ENCODE peak calls at places on chromosome 14, in six cellular contexts. H, Y, T, X, Q and K are unnamed samples.
A peak's percentile ranks its signal among the peaks of the same experiment; 100 is the strongest.

GRCh38 chr14:72519543-72519942 is 374.4 kb downstream of the DPF3 start:
- DNase-seq in Y (no peak), Q (no peak), H (no peak), T (no peak), X (no peak), K (no peak)

GRCh38 chr14:50770586-50770985 is 60.4 kb downstream of the NIN start:
- DNase-seq in H (no peak), Y (no peak), X (no peak), Q (no peak), T (no peak), K (no peak)

GRCh38 chr14:34633697-34634096 is 3.7 kb upstream of the SNX6 start:
- DNase-seq in X (no peak), Q (no peak), T (no peak), H (no peak), Y (no peak), K (no peak)

GRCh38 chr14:51540364-51540763 is 111.3 kb upstream of the FRMD6 start:
- DNase-seq in X (peak; percentile 44), Y (peak; percentile 41), T (no peak), H (no peak), Q (no peak), K (peak; percentile 39)

GRCh38 chr14:52759145-52759544 is 29.2 kb downstream of the STYX start:
- DNase-seq in T (no peak), X (no peak), Q (no peak), Y (no peak), H (no peak), K (no peak)

GRCh38 chr14:92866181-92866752 is 56.7 kb upstream of the CHGA start:
- DNase-seq in T (no peak), Y (peak; percentile 13), Q (no peak), X (no peak), H (no peak), K (no peak)

GRCh38 chr14:87745507-87746118 is 247.4 kb downstream of the GALC start:
- DNase-seq in X (peak; percentile 27), Q (peak; percentile 21), Y (peak; percentile 7), H (peak; percentile 57), T (peak; percentile 17), K (peak; percentile 46)

GRCh38 chr14:105065280-105066228 is at the start of gene GPR132:
- DNase-seq in X (no peak), Q (no peak), T (no peak), Y (no peak), H (peak; percentile 28), K (peak; percentile 59)

GRCh38 chr14:96176811-96177211 is 27.8 kb upstream of the BDKRB2 start:
- DNase-seq in X (no peak), T (no peak), H (no peak), Q (no peak), Y (peak; percentile 91), K (no peak)

GRCh38 chr14:52020866-52021717 is 31.7 kb downstream of the RTRAF start:
- DNase-seq in Y (no peak), H (no peak), T (no peak), Q (no peak), X (no peak), K (no peak)

GRCh38 chr14:96512602-96513397 is 10.6 kb downstream of the PAPOLA start:
- DNase-seq in H (no peak), X (no peak), Q (no peak), T (no peak), Y (no peak), K (peak; percentile 28)

GRCh38 chr14:92382677-92383076 is 59.7 kb downstream of the SLC24A4 start:
- DNase-seq in Y (no peak), Q (no peak), T (no peak), X (no peak), H (no peak), K (no peak)

GRCh38 chr14:20802341-20803084 is at the start of gene RNASE1:
- DNase-seq in Y (no peak), T (no peak), X (no peak), Q (no peak), H (no peak), K (no peak)

GRCh38 chr14:89507521-89507920 is 90.5 kb upstream of the FOXN3 start:
- DNase-seq in T (no peak), X (peak; percentile 83), Q (no peak), H (no peak), Y (peak; percentile 91), K (peak; percentile 74)

GRCh38 chr14:23034498-23035302 is at the start of gene PSMB5:
- DNase-seq in T (peak; percentile 89), X (peak; percentile 96), Q (peak; percentile 88), Y (peak; percentile 96), H (peak; percentile 95), K (peak; percentile 98)

GRCh38 chr14:52076334-52076733 is 7.5 kb upstream of the NID2 start:
- DNase-seq in Y (peak; percentile 66), T (no peak), X (no peak), Q (no peak), H (no peak), K (no peak)

GRCh38 chr14:51484491-51484890 is 167.2 kb upstream of the FRMD6 start:
- DNase-seq in H (no peak), T (no peak), Q (no peak), Y (no peak), X (no peak), K (no peak)

GRCh38 chr14:20755037-20755436 is 9.3 kb downstream of the EDDM3A start:
- DNase-seq in Y (no peak), Q (no peak), H (no peak), X (no peak), T (no peak), K (no peak)

GRCh38 chr14:73786942-73787759 is 64.5 kb upstream of the PTGR2 start:
- DNase-seq in H (peak; percentile 56), X (peak; percentile 37), Y (peak; percentile 35), Q (no peak), T (no peak), K (peak; percentile 38)

GRCh38 chr14:95683793-95684192 is 2.4 kb upstream of the TCL1B start:
- DNase-seq in H (peak; percentile 72), Q (no peak), X (no peak), T (no peak), Y (no peak), K (peak; percentile 21)

GRCh38 chr14:99225804-99226203 is 46.2 kb downstream of the BCL11B start:
- DNase-seq in T (no peak), Y (no peak), Q (no peak), H (no peak), X (no peak), K (no peak)
- H3K79me1 ChIP-seq in T (peaks cover 3% of the 10 kb centered on the region), Y (no peaks in the 10 kb centered on the region), Q (no peaks in the 10 kb centered on the region), H (peaks cover 4% of the 10 kb centered on the region), X (no peaks in the 10 kb centered on the region), K (no peaks in the 10 kb centered on the region)

DNA sequence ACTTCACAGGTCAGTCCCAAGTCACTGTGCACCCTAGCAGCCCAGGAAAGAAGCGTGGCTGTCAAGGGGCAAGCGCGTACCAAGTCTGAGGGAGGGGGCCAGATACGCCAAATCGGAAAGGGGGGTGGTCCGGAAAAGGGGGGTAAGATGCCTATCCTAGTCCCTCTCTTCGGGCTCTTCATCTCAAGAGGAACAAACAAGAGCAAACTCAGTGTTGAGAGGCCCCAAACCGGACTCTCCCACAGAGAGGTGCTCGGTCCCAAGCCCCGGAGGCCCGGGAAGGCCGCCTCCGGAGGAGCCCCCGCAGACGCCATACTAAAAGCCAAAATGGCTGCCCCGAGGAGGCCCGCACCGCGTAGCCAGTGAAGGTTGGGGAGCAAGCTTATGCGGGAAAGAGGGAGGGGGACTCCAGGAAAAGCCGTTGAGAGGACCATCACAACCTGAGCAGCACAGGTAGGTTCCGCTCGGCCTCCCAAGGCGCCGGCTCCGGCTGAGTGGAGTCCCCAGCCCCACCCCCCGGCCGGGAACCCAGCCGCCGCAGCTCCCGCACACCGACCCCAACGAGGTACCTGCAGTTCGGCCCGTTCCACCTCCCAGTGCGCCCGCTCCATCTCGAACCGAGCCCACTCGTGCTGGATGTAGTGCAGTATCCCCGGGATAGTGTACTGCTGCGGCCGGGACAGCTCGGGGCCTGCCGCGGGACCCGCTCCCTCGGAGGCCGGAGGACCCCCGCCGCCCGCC is at the start of gene AP4S1:
- DNase-seq in Q (peak; percentile 33), H (peak; percentile 49), X (peak; percentile 59), Y (no peak), T (no peak), K (no peak)
- H4K8ac ChIP-seq in Q (peak within 1 kb of the TSS; percentile 65), H (no peak within 1 kb of the TSS), X (peak within 1 kb of the TSS; percentile 88), Y (peak within 1 kb of the TSS; percentile 90), T (peak within 1 kb of the TSS; percentile 96), K (peak within 1 kb of the TSS; percentile 80)

GRCh38 chr14:103019827-103020226 is 37.5 kb downstream of the CDC42BPB start:
- DNase-seq in H (no peak), Y (no peak), Q (no peak), X (no peak), T (no peak), K (no peak)

GRCh38 chr14:103014466-103015319 is 42.7 kb downstream of the CDC42BPB start:
- DNase-seq in Q (peak; percentile 26), T (no peak), H (peak; percentile 34), X (peak; percentile 72), Y (peak; percentile 33), K (no peak)

GRCh38 chr14:103013028-103013427 is 44.3 kb downstream of the CDC42BPB start:
- DNase-seq in T (no peak), Y (no peak), H (no peak), Q (no peak), X (no peak), K (no peak)

GRCh38 chr14:103016071-103016470 is 41.3 kb downstream of the CDC42BPB start:
- DNase-seq in Y (no peak), H (peak; percentile 25), T (no peak), X (no peak), Q (no peak), K (no peak)

DNA sequence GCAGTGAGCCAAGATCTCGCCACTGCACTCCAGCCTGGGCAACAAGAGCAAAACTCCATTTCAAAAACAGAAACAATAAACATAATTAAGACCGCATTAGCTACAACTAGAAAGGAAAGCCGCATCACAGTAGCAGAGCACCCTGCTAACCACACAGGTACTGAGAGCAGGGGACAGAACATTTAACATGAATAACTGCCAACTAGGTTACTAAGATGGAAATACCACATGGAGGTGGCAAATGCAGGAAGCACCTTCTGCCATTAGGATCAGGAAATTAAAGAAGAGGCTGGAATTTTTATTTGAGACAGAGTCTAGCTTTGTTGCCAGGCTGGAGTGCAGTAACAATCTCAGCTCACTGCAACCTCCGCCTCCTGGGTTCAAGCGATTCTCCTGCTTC is 41.9 kb downstream of the CDC42BPB start:
- DNase-seq in T (no peak), H (peak; percentile 3), Q (no peak), X (no peak), Y (no peak), K (no peak)
- H3K79me1 ChIP-seq in T (peaks cover 34% of the 10 kb centered on the region), H (peaks cover 14% of the 10 kb centered on the region), Q (peaks cover 4% of the 10 kb centered on the region), X (peaks cover 3% of the 10 kb centered on the region), Y (peaks cover 95% of the 10 kb centered on the region), K (no peaks in the 10 kb centered on the region)

DNA sequence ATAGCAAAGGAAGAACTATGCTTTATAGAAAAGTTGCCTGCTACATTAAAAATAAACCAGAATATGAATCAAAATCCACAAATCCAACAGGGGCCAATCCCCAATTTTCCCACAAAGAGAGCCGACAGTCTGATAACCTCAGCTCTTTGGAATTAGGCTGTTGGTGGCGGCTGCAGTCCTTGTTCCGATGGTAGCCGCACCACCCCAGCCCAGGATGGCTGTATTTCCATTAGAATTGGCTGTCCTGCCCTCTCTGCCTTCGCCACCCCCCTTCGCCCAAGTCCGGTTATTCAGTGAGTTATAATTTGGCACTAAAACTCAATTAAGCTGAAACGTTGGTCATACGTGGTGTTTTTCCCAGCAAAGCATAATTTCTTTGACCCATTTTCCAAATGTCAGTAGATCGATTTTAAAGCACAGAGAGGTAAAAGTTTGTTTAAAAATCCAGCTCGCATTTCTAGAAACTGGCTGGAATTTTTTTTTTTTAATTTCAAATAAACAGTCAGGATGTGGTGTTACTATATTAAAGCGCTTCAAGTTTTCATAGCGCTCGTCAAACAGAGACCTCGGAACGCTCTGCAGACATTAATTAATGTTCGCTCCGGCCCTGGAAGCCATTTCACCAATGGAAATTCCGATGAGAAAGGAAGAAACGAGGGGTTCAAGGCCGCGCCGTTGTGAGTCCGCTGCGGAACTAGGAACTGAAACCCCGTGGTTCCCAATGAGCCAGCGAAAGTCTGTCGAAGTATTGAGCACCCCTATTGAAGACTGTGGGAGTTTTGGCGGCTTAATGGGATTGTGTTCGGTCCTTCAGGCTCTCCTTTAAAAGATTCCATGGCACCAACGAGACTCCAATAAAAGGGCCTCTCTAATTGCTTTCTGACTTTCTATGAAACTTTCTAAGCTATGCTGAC is 104.8 kb upstream of the DIO3 start:
- DNase-seq in Y (no peak), T (no peak), Q (peak; percentile 20), H (peak; percentile 68), X (no peak), K (no peak)
- H4K8ac ChIP-seq in Y (no peak overlapping the region), T (no peak overlapping the region), Q (no peak overlapping the region), H (no peak overlapping the region), X (no peak overlapping the region), K (peak overlapping the region; percentile 39)